ENCODE peak calls at places on chromosomes 7 and 10, in four cellular contexts. One of them, this sample, is unnamed.

GRCh38 chr10:102650655-102651454 is 6.6 kb downstream of the TRIM8 start:
- DNase-seq in A172: no peak
- DNase-seq in activated CD4-positive, CD25-positive, alpha-beta regulatory T cell: no peak
- DNase-seq in H4: no peak
- DNase-seq in this sample: no peak

GRCh38 chr7:26087321-26088091 is 64.5 kb upstream of the NFE2L3 start:
- DNase-seq in A172: no peak
- DNase-seq in activated CD4-positive, CD25-positive, alpha-beta regulatory T cell: no peak
- DNase-seq in H4: no peak
- DNase-seq in this sample: no peak

GRCh38 chr10:128629111-128630096 is 503.2 kb upstream of the MKI67 start:
- DNase-seq in A172: peak; percentile 4
- DNase-seq in activated CD4-positive, CD25-positive, alpha-beta regulatory T cell: no peak
- DNase-seq in H4: peak; percentile 74
- DNase-seq in this sample: peak; percentile 82

GRCh38 chr10:46273506-46274477 is 13.0 kb upstream of the ANTXRL start:
- DNase-seq in A172: no peak
- DNase-seq in activated CD4-positive, CD25-positive, alpha-beta regulatory T cell: no peak
- DNase-seq in H4: no peak
- DNase-seq in this sample: no peak

GRCh38 chr10:71744897-71745658 is 25.5 kb upstream of the C10orf105 start:
- DNase-seq in A172: no peak
- DNase-seq in activated CD4-positive, CD25-positive, alpha-beta regulatory T cell: no peak
- DNase-seq in H4: no peak
- DNase-seq in this sample: no peak

GRCh38 chr7:16914771-16915170 is 33.0 kb upstream of the AGR3 start:
- DNase-seq in A172: no peak
- DNase-seq in activated CD4-positive, CD25-positive, alpha-beta regulatory T cell: no peak
- DNase-seq in H4: no peak
- DNase-seq in this sample: no peak

GRCh38 chr10:132875435-132875834 is 66.9 kb downstream of the CFAP46 start:
- DNase-seq in A172: no peak
- DNase-seq in activated CD4-positive, CD25-positive, alpha-beta regulatory T cell: no peak
- DNase-seq in H4: no peak
- DNase-seq in this sample: no peak

GRCh38 chr7:121003986-121004685 is 15.6 kb downstream of the CPED1 start:
- DNase-seq in A172: no peak
- DNase-seq in activated CD4-positive, CD25-positive, alpha-beta regulatory T cell: no peak
- DNase-seq in H4: no peak
- DNase-seq in this sample: no peak

GRCh38 chr7:128982105-128982504 is 44.4 kb downstream of the IRF5 start:
- DNase-seq in A172: no peak
- DNase-seq in activated CD4-positive, CD25-positive, alpha-beta regulatory T cell: no peak
- DNase-seq in H4: no peak
- DNase-seq in this sample: no peak

GRCh38 chr10:47286591-47287325 is 13.2 kb upstream of the GDF10 start:
- DNase-seq in A172: no peak
- DNase-seq in activated CD4-positive, CD25-positive, alpha-beta regulatory T cell: no peak
- DNase-seq in H4: no peak
- DNase-seq in this sample: no peak